ENCODE peak calls at places on chromosome 4, in five cellular contexts. One of them, this sample, is unnamed.
A peak's percentile ranks its signal among the peaks of the same experiment; 100 is the strongest.

GRCh38 chr4:87078987-87079469 is 141.4 kb downstream of the KLHL8 start:
- DNase-seq in IMR-90: peak; percentile 88
- DNase-seq in H1: no peak
- DNase-seq in trophoblast cell: peak; percentile 50
- DNase-seq in mesenchymal stem cell: peak; percentile 68
- DNase-seq in this sample: no peak

GRCh38 chr4:76354517-76355473 is 48.3 kb downstream of the STBD1 start:
- DNase-seq in IMR-90: no peak
- DNase-seq in trophoblast cell: no peak
- DNase-seq in mesenchymal stem cell: no peak
- DNase-seq in H1: no peak
- DNase-seq in this sample: no peak

GRCh38 chr4:142274137-142274536 is 572.0 kb downstream of the INPP4B start:
- DNase-seq in H1: no peak
- DNase-seq in IMR-90: peak; percentile 94
- DNase-seq in mesenchymal stem cell: peak; percentile 65
- DNase-seq in trophoblast cell: no peak
- DNase-seq in this sample: no peak

GRCh38 chr4:123505457-123506310 is 109.1 kb downstream of the SPRY1 start:
- DNase-seq in mesenchymal stem cell: peak; percentile 62
- DNase-seq in IMR-90: peak; percentile 61
- DNase-seq in H1: peak; percentile 88
- DNase-seq in trophoblast cell: no peak
- DNase-seq in this sample: peak; percentile 82

GRCh38 chr4:80035336-80035735 is 37.7 kb downstream of the ANTXR2 start:
- DNase-seq in IMR-90: no peak
- DNase-seq in mesenchymal stem cell: no peak
- DNase-seq in H1: no peak
- DNase-seq in trophoblast cell: no peak
- DNase-seq in this sample: no peak

GRCh38 chr4:112231779-112232713 is at the start of gene AP1AR:
- DNase-seq in mesenchymal stem cell: peak; percentile 91
- DNase-seq in H1: peak; percentile 93
- DNase-seq in trophoblast cell: peak; percentile 73
- DNase-seq in IMR-90: peak; percentile 64
- DNase-seq in this sample: peak; percentile 84

GRCh38 chr4:140300271-140300970 is 73.0 kb upstream of the SCOC start:
- DNase-seq in H1: peak; percentile 40
- DNase-seq in IMR-90: peak; percentile 87
- DNase-seq in mesenchymal stem cell: peak; percentile 69
- DNase-seq in trophoblast cell: peak; percentile 26
- DNase-seq in this sample: no peak

GRCh38 chr4:67624939-67625338 is 66.4 kb downstream of the STAP1 start:
- DNase-seq in trophoblast cell: no peak
- DNase-seq in mesenchymal stem cell: no peak
- DNase-seq in H1: no peak
- DNase-seq in IMR-90: no peak
- DNase-seq in this sample: no peak

GRCh38 chr4:87073570-87074470 is 139.0 kb downstream of the AFF1 start:
- DNase-seq in IMR-90: peak; percentile 62
- DNase-seq in H1: no peak
- DNase-seq in trophoblast cell: no peak
- DNase-seq in mesenchymal stem cell: peak; percentile 49
- DNase-seq in this sample: no peak

GRCh38 chr4:110294165-110294564 is 95.8 kb upstream of the ELOVL6 start:
- DNase-seq in trophoblast cell: peak; percentile 69
- DNase-seq in mesenchymal stem cell: peak; percentile 54
- DNase-seq in H1: no peak
- DNase-seq in IMR-90: peak; percentile 6
- DNase-seq in this sample: no peak

GRCh38 chr4:37803348-37803973 is 23.0 kb upstream of the PGM2 start:
- DNase-seq in trophoblast cell: no peak
- DNase-seq in IMR-90: peak; percentile 63
- DNase-seq in mesenchymal stem cell: peak; percentile 65
- DNase-seq in H1: no peak
- DNase-seq in this sample: no peak

GRCh38 chr4:22764183-22764582 is 71.4 kb downstream of the GBA3 start:
- DNase-seq in trophoblast cell: no peak
- DNase-seq in mesenchymal stem cell: no peak
- DNase-seq in H1: no peak
- DNase-seq in IMR-90: no peak
- DNase-seq in this sample: no peak

GRCh38 chr4:118224239-118224829 is 128.5 kb downstream of the PRSS12 start:
- DNase-seq in IMR-90: peak; percentile 80
- DNase-seq in mesenchymal stem cell: peak; percentile 73
- DNase-seq in H1: no peak
- DNase-seq in trophoblast cell: no peak
- DNase-seq in this sample: peak; percentile 50

DNA sequence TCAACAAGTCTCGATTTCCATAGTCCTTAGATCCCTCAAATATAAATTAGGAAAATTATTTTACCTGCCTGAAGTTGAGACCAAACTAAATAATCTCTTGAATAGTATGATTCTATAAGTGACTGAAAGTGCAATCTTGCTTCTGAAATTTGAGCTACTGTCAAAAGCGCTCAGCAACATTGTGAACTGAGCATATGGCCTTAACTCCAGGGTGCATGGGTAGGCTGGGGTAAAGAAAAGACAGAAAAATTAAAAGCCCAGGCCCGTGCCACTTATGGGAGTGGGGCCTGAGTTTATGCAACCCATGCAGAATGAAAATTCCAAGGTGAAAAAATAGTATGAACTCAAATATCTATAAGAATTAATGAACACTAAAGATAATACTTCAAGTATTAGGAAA is 9.8 kb downstream of the PGRMC2 start:
- DNase-seq in trophoblast cell: no peak
- DNase-seq in H1: no peak
- DNase-seq in IMR-90: no peak
- DNase-seq in mesenchymal stem cell: no peak
- DNase-seq in this sample: no peak
- H3K4me1 ChIP-seq in trophoblast cell: no peaks in the 10 kb centered on the region
- H3K4me1 ChIP-seq in H1: no peaks in the 10 kb centered on the region
- H3K4me1 ChIP-seq in IMR-90: peaks cover 8% of the 10 kb centered on the region
- H3K4me1 ChIP-seq in mesenchymal stem cell: peaks cover 5% of the 10 kb centered on the region
- H3K4me1 ChIP-seq in this sample: no peaks in the 10 kb centered on the region

GRCh38 chr4:6269651-6270511 is at the start of gene WFS1:
- DNase-seq in trophoblast cell: peak; percentile 99
- DNase-seq in IMR-90: peak; percentile 97
- DNase-seq in mesenchymal stem cell: peak; percentile 98
- DNase-seq in H1: peak; percentile 98
- DNase-seq in this sample: peak; percentile 99

GRCh38 chr4:6271206-6271605 is 1.6 kb downstream of the WFS1 start:
- DNase-seq in mesenchymal stem cell: no peak
- DNase-seq in H1: no peak
- DNase-seq in trophoblast cell: no peak
- DNase-seq in IMR-90: no peak
- DNase-seq in this sample: no peak

GRCh38 chr4:6271701-6272465 is 2.2 kb downstream of the WFS1 start:
- DNase-seq in trophoblast cell: peak; percentile 90
- DNase-seq in mesenchymal stem cell: no peak
- DNase-seq in IMR-90: no peak
- DNase-seq in H1: no peak
- DNase-seq in this sample: no peak

GRCh38 chr4:6269400-6269650 is 325 bp upstream of the WFS1 start:
- DNase-seq in IMR-90: no peak
- DNase-seq in H1: no peak
- DNase-seq in trophoblast cell: no peak
- DNase-seq in mesenchymal stem cell: no peak
- DNase-seq in this sample: no peak

GRCh38 chr4:6270691-6271121 is 1.1 kb downstream of the WFS1 start:
- DNase-seq in trophoblast cell: no peak
- DNase-seq in H1: no peak
- DNase-seq in IMR-90: peak; percentile 7
- DNase-seq in mesenchymal stem cell: peak; percentile 23
- DNase-seq in this sample: no peak
- H3K4me3 ChIP-seq in trophoblast cell: no peak overlapping the region
- H3K4me3 ChIP-seq in H1: peak overlapping the region; percentile 45
- H3K4me3 ChIP-seq in IMR-90: peak overlapping the region; percentile 90
- H3K4me3 ChIP-seq in mesenchymal stem cell: peak overlapping the region; percentile 97
- H3K4me3 ChIP-seq in this sample: peak overlapping the region; percentile 67

GRCh38 chr4:6351246-6352000 is 81.8 kb downstream of the WFS1 start:
- DNase-seq in H1: no peak
- DNase-seq in mesenchymal stem cell: no peak
- DNase-seq in trophoblast cell: no peak
- DNase-seq in IMR-90: no peak
- DNase-seq in this sample: no peak
- H4K91ac ChIP-seq in H1: no peak overlapping the region
- H4K91ac ChIP-seq in mesenchymal stem cell: no peak overlapping the region
- H4K91ac ChIP-seq in trophoblast cell: no peak overlapping the region
- H4K91ac ChIP-seq in IMR-90: no peak overlapping the region
- H4K91ac ChIP-seq in this sample: no peak overlapping the region

GRCh38 chr4:74105656-74106275 is 6.8 kb upstream of the CXCL2 start:
- DNase-seq in H1: no peak
- DNase-seq in trophoblast cell: no peak
- DNase-seq in mesenchymal stem cell: no peak
- DNase-seq in IMR-90: no peak
- DNase-seq in this sample: no peak
- H3K4me1 ChIP-seq in H1: no peaks in the 10 kb centered on the region
- H3K4me1 ChIP-seq in trophoblast cell: peaks cover 2% of the 10 kb centered on the region
- H3K4me1 ChIP-seq in mesenchymal stem cell: no peaks in the 10 kb centered on the region
- H3K4me1 ChIP-seq in IMR-90: peaks cover 5% of the 10 kb centered on the region
- H3K4me1 ChIP-seq in this sample: peaks cover 17% of the 10 kb centered on the region

GRCh38 chr4:23888421-23889319 is 1.2 kb downstream of the PPARGC1A start:
- DNase-seq in trophoblast cell: no peak
- DNase-seq in IMR-90: peak; percentile 52
- DNase-seq in mesenchymal stem cell: peak; percentile 74
- DNase-seq in H1: no peak
- DNase-seq in this sample: no peak

GRCh38 chr4:23889814-23890269 is at the start of gene PPARGC1A:
- DNase-seq in IMR-90: peak; percentile 50
- DNase-seq in trophoblast cell: no peak
- DNase-seq in mesenchymal stem cell: peak; percentile 67
- DNase-seq in H1: no peak
- DNase-seq in this sample: peak; percentile 35

GRCh38 chr4:23889368-23889767 is 479 bp downstream of the PPARGC1A start:
- DNase-seq in mesenchymal stem cell: no peak
- DNase-seq in IMR-90: no peak
- DNase-seq in trophoblast cell: no peak
- DNase-seq in H1: no peak
- DNase-seq in this sample: no peak

GRCh38 chr4:23891064-23891421 is 1.2 kb upstream of the PPARGC1A start:
- DNase-seq in mesenchymal stem cell: peak; percentile 15
- DNase-seq in IMR-90: no peak
- DNase-seq in H1: no peak
- DNase-seq in trophoblast cell: no peak
- DNase-seq in this sample: no peak

DNA sequence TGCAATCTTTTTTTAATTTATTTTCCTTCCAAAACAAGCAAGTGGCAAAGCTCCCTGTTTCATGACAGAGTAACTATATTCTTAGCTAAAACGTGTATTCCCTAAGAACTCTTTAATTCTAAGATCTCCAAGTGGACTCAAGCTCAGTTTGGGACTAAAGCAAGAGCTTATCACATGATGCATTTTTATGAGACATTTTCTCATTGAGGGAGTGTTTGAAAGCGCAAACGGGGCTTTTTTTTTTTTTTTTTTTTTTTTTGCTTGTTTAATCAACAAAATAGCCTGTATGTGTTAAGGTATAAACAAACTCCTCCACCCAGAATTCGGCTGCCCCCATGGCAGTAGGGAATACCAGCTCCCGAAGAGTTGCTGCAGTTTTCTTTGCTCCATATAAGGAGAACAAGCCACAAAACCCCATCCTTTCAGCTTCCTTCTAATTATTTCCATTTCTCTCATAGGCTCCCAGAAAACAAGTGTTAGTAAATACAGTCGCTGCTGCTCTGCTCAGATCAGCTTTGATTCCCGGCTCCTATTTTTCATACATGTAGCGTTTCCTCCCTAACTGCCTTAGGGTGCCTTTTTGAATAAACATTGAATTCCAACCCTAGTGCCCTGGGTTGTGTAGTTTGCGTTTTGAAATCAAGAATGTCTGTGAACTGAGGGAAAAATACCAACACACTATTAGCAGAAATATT is 669 bp upstream of the PPARGC1A start:
- DNase-seq in mesenchymal stem cell: peak; percentile 45
- DNase-seq in IMR-90: no peak
- DNase-seq in H1: no peak
- DNase-seq in trophoblast cell: peak; percentile 9
- DNase-seq in this sample: no peak
- H3K4me3 ChIP-seq in mesenchymal stem cell: no peak overlapping the region
- H3K4me3 ChIP-seq in IMR-90: peak overlapping the region; percentile 24
- H3K4me3 ChIP-seq in H1: no peak overlapping the region
- H3K4me3 ChIP-seq in trophoblast cell: no peak overlapping the region
- H3K4me3 ChIP-seq in this sample: peak overlapping the region; percentile 45

DNA sequence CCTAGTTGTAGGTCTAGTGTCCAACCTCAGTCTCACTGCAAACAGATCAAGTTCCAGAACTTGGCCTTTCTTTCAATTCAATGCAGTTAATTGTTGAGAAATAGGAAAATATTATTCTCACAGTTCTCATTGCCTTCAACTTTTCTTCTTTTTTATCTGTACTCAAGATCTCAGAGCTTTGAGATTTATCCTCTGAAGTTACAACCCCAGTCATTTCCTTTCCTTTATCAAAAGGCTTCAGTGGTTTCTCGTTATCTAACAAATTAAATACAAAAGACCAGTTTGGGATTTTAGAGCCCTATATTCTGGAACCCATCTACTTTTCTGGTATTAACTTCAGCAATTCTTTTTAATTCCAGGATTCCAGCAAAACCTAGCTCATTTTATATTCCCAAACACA is 130.2 kb downstream of the TMA16 start:
- DNase-seq in H1: no peak
- DNase-seq in trophoblast cell: no peak
- DNase-seq in mesenchymal stem cell: no peak
- DNase-seq in IMR-90: no peak
- DNase-seq in this sample: no peak
- H4K91ac ChIP-seq in H1: no peak overlapping the region
- H4K91ac ChIP-seq in trophoblast cell: no peak overlapping the region
- H4K91ac ChIP-seq in mesenchymal stem cell: no peak overlapping the region
- H4K91ac ChIP-seq in IMR-90: no peak overlapping the region
- H4K91ac ChIP-seq in this sample: no peak overlapping the region

GRCh38 chr4:2868840-2869487 is 25.3 kb downstream of the ADD1 start:
- DNase-seq in trophoblast cell: no peak
- DNase-seq in mesenchymal stem cell: no peak
- DNase-seq in H1: no peak
- DNase-seq in IMR-90: no peak
- DNase-seq in this sample: no peak
- H3K4me1 ChIP-seq in trophoblast cell: peaks cover 6% of the 10 kb centered on the region
- H3K4me1 ChIP-seq in mesenchymal stem cell: peaks cover 21% of the 10 kb centered on the region
- H3K4me1 ChIP-seq in H1: peaks cover 9% of the 10 kb centered on the region
- H3K4me1 ChIP-seq in IMR-90: peaks cover 28% of the 10 kb centered on the region
- H3K4me1 ChIP-seq in this sample: peaks cover 23% of the 10 kb centered on the region

DNA sequence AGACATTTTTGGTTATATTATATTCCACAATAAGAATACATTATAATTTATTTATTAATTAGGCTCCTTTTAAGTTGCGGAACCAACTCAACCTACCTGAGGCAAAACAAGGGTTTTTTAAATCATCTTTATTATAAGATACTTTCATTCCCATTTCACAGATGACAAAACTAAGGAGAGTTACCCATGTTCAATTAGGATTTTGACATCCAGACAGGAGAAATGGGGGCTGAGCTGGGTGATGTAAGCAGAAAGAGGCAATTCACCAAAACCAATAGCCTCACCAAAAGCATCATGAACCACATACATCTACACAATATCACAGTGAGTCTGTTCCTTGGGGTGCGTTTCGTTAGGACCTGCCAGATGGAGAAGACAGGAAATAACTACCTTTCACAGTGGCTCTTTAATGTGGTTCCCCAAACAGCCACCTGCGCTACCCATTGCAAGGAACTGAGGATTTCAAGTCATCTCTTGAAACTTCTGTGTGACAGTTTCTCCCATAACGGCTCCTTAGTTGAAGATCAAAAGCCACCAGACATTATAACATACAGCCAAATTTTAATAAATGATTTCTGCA is 190.5 kb upstream of the LEF1 start:
- DNase-seq in trophoblast cell: no peak
- DNase-seq in IMR-90: no peak
- DNase-seq in H1: no peak
- DNase-seq in mesenchymal stem cell: no peak
- DNase-seq in this sample: no peak
- H3K4me3 ChIP-seq in trophoblast cell: no peak overlapping the region
- H3K4me3 ChIP-seq in IMR-90: no peak overlapping the region
- H3K4me3 ChIP-seq in H1: no peak overlapping the region
- H3K4me3 ChIP-seq in mesenchymal stem cell: no peak overlapping the region
- H3K4me3 ChIP-seq in this sample: no peak overlapping the region

This sample was measured in neuronal stem cell.